ENCODE peak calls at places on chromosomes 11 and 22, in four cellular contexts. C is choroid plexus epithelial cell, J is SK-N-MC, W is BJ. Z is an unnamed sample.

GRCh38 chr11:6737872-6738466 is 33.8 kb downstream of the OR2AG2 start:
- DNase-seq in W (no peak), C (peak), J (no peak), Z (peak)

GRCh38 chr11:100647861-100648260 is 39.2 kb upstream of the ARHGAP42 start:
- DNase-seq in J (no peak), W (no peak), C (no peak), Z (no peak)

GRCh38 chr11:17915500-17916143 is 97.2 kb downstream of the SERGEF start:
- DNase-seq in C (no peak), W (no peak), J (no peak), Z (no peak)

GRCh38 chr11:103927535-103927934 is 108.9 kb upstream of the DDI1 start:
- DNase-seq in C (peak), J (no peak), W (no peak), Z (peak)

GRCh38 chr11:134854391-134854991 is 442.4 kb upstream of the B3GAT1 start:
- DNase-seq in J (no peak), C (no peak), W (no peak), Z (no peak)

GRCh38 chr11:2929511-2929879 is 275 bp upstream of the PHLDA2 start:
- DNase-seq in J (no peak), C (peak), W (no peak), Z (peak)

GRCh38 chr11:13169709-13170108 is 107.9 kb upstream of the BMAL1 start:
- DNase-seq in J (no peak), C (peak), W (peak), Z (peak)

GRCh38 chr11:59556883-59557205 is 45.5 kb downstream of the OR4D9 start:
- DNase-seq in C (peak), J (no peak), W (no peak), Z (peak)

GRCh38 chr22:49587421-49587820 is 240.3 kb downstream of the BRD1 start:
- DNase-seq in W (no peak), C (no peak), J (no peak), Z (no peak)

GRCh38 chr11:4610258-4610935 is 2.4 kb upstream of the TRIM68 start:
- DNase-seq in C (no peak), J (no peak), W (no peak), Z (no peak)

GRCh38 chr11:95165638-95166037 is 65.4 kb downstream of the SESN3 start:
- DNase-seq in W (no peak), J (no peak), C (no peak), Z (no peak)

GRCh38 chr11:116928845-116929244 is 91.4 kb upstream of the APOA1 start:
- DNase-seq in J (no peak), C (peak), W (no peak), Z (no peak)

GRCh38 chr11:83019888-83020579 is 51.7 kb downstream of the RAB30 start:
- DNase-seq in W (no peak), J (no peak), C (no peak), Z (no peak)

GRCh38 chr22:24523873-24524272 is 28.7 kb downstream of the UPB1 start:
- DNase-seq in W (no peak), C (peak), J (no peak), Z (peak)

GRCh38 chr11:75492181-75492820 is 33.4 kb downstream of the GDPD5 start:
- DNase-seq in C (peak), J (no peak), W (no peak), Z (no peak)

GRCh38 chr11:95917188-95918036 is 6.5 kb downstream of the MTMR2 start:
- DNase-seq in J (no peak), C (peak), W (no peak), Z (no peak)

GRCh38 chr11:46808804-46809431 is 37.2 kb downstream of the CKAP5 start:
- DNase-seq in C (peak), W (no peak), J (no peak), Z (peak)

GRCh38 chr11:117618956-117619355 is 178.1 kb downstream of the DSCAML1 start:
- DNase-seq in J (no peak), C (no peak), W (no peak), Z (no peak)

GRCh38 chr22:35912668-35913067 is 116.0 kb downstream of the RBFOX2 start:
- DNase-seq in C (no peak), J (no peak), W (no peak), Z (no peak)

GRCh38 chr22:35914665-35915476 is 113.8 kb downstream of the RBFOX2 start:
- DNase-seq in W (no peak), J (peak), C (peak), Z (peak)

GRCh38 chr22:35913925-35914324 is 114.7 kb downstream of the RBFOX2 start:
- DNase-seq in C (no peak), W (no peak), J (no peak), Z (no peak)

GRCh38 chr22:35915477-35916013 is 113.1 kb downstream of the RBFOX2 start:
- DNase-seq in J (no peak), C (peak), W (no peak), Z (peak)

GRCh38 chr22:35914357-35914664 is 114.3 kb downstream of the RBFOX2 start:
- DNase-seq in C (no peak), J (no peak), W (no peak), Z (no peak)
- H3K4me3 ChIP-seq in C (no peak), J (peak), W (no peak), Z (no peak)

GRCh38 chr22:39563571-39564428 is 6.8 kb upstream of the CACNA1I start:
- DNase-seq in C (no peak), J (no peak), W (no peak), Z (no peak)

GRCh38 chr22:39560127-39560526 is 10.4 kb upstream of the CACNA1I start:
- DNase-seq in J (no peak), C (no peak), W (no peak), Z (no peak)

GRCh38 chr22:39565414-39565944 is 5.1 kb upstream of the CACNA1I start:
- DNase-seq in J (no peak), W (no peak), C (no peak), Z (no peak)

GRCh38 chr22:39559456-39560105 is 11.0 kb upstream of the CACNA1I start:
- DNase-seq in J (no peak), C (no peak), W (no peak), Z (no peak)

GRCh38 chr22:39562839-39563489 is 7.6 kb upstream of the CACNA1I start:
- DNase-seq in C (no peak), J (no peak), W (no peak), Z (no peak)
- H3K4me3 ChIP-seq in C (no peak), J (no peak), W (no peak), Z (no peak)

DNA sequence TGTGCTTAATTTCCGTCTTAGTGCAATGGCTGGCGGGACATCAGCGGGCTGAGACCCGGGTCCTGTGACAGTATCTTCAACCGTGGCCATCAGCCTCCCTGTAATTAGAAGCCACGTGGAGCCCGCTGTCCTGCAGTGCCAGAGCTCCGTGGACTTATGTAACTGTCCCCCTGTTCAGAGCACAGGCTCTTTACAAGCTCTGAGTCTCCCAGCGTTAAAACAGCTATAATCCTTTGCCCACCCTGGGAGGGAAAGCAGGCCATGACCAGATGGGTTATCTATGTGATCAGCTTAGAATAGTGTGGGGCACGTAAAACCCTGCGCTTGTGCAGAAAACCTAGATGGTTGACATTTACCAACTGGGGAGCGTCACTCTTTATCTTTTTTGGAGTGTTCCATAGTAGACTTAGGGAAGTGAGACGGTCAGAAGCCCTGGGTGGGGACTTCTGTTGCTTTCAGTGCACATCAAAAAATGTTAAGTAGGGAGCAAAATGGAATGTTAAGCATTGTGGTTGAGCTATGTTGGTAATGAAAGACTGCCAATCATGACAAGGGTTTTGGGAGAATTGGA is 103.5 kb upstream of the CADM1 start:
- DNase-seq in J (no peak), W (no peak), C (no peak), Z (no peak)
- H3K4me3 ChIP-seq in J (no peak), W (no peak), C (no peak), Z (no peak)

DNA sequence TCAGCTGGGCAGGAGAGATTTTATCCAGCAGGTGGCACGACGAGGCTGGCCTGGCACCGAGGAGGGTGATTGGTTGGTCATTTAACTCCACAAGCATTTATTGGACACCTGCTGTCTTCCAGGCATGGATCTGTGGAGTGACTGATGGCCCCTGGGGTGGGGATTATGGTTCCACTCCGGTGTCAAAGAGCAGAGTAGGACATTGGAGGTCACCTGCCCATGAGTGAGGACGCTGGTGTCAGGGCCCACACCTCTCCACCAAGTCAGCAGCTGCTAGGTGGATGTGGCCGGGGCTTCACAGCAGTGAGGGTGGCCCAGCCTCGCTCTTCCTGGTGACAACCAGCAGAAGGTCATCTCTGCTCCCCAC is 428.5 kb downstream of the TBC1D22A start:
- DNase-seq in C (no peak), J (no peak), W (no peak), Z (no peak)
- H3K4me3 ChIP-seq in C (no peak), J (no peak), W (no peak), Z (no peak)

DNA sequence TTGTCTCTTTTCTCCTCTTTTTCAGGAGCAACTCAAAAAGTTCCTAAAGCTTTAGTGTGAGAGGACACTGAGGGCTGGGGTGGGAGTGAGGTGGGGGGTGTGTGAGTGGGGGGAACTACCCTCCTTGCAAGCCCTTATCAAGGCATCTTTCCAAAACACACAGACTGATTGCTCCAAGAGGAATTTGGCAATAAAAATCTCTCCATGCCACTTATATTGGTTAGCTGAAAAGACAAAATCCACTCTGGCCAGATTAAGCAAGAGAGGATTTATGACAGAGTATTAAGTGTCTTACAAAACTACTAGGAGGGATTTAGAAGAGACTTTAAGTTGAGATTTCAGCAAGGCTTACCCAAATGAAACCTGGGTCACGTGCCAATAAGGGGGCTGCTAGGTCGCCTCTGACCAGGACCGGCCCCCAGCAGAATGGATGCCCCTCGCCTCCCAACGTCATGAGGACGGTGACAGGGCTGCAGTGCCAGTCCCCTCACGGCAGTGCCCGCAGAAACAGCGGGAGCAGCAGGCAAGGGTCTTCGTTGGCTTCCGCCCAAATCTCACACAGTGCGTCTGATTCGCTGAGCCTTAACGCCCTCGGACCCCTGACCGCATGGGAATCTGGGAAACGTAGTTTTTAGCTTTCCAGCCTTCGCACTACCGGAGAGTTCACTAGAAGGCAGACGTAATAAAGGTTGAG is 22.1 kb upstream of the CTR9 start:
- DNase-seq in W (peak), J (no peak), C (peak), Z (peak)
- H3K4me3 ChIP-seq in W (no peak), J (no peak), C (peak), Z (no peak)

GRCh38 chr22:42950281-42950680 is 64.7 kb downstream of the PACSIN2 start:
- DNase-seq in J (no peak), C (no peak), W (no peak), Z (no peak)

GRCh38 chr22:42948205-42948804 is 66.6 kb downstream of the PACSIN2 start:
- DNase-seq in J (no peak), C (no peak), W (no peak), Z (no peak)

GRCh38 chr22:42949159-42949558 is 65.8 kb downstream of the PACSIN2 start:
- DNase-seq in C (peak), W (no peak), J (no peak), Z (peak)

GRCh38 chr22:42947211-42947990 is 67.5 kb downstream of the PACSIN2 start:
- DNase-seq in C (peak), J (no peak), W (no peak), Z (no peak)

DNA sequence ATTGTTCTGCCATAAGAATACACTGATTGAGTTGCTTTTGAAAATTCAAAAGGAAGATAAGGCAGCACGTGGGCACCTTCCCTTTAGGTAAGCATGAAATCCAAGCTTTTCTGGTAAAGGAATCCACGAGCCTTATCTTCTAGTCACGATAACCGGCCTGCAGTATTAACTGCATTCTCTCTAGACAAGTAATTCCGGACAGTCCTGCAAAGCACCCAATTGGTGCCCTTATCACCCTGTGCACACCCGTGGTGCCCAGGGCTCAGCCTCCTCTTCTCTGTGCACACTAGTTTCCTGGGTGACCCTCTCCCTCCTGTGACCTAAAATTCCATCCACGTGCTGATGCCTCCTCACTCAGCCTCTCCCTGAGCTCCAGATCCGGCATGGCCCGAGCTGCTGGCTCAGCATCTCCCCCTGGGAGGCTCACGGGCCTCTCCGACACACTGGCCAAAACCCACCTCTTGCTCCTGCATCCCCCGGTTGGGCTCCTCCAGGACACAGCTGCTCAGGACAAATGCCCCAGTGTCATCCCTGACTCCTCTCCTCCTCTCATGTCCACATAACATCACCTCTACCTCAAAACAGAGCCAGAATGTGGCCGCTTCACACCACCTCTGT is 63.7 kb downstream of the PACSIN2 start:
- DNase-seq in W (no peak), J (no peak), C (no peak), Z (no peak)
- H3K4me3 ChIP-seq in W (no peak), J (no peak), C (no peak), Z (no peak)

DNA sequence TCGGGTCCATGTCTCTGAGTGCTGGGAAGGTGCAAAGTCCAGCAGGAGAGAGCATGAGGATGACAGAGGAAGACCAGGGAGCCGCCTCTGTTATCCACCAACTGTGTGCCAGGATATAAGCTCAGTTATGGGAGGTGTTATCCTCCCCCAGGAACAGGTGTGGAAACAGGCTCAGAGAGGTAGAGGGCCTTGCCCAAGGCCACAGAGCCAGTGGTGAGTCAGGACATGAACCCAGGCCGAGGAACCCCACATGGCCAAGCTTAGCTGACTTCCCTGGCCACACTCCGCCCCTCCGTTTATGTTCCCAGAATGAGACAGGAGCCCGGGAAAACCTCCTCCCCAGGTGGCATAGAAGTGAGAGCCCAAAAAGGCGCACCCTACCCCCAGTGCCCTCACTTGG is 50.3 kb downstream of the ISX start:
- DNase-seq in C (no peak), J (no peak), W (no peak), Z (no peak)
- H3K4me3 ChIP-seq in C (no peak), J (no peak), W (no peak), Z (no peak)

GRCh38 chr11:30326911-30327310 is 4.0 kb downstream of the ARL14EP start:
- DNase-seq in J (no peak), C (no peak), W (no peak), Z (no peak)
- H3K4me3 ChIP-seq in J (no peak), C (no peak), W (no peak), Z (no peak)

GRCh38 chr11:19714387-19715363 is 2.0 kb downstream of the NAV2 start:
- DNase-seq in J (no peak), C (peak), W (peak), Z (peak)
- H3K4me3 ChIP-seq in J (no peak), C (peak), W (peak), Z (peak)